ENCODE peak calls at places on chromosomes 16 and 17, in five cellular contexts. E, Z, Y, J and K are unnamed samples.

GRCh38 chr16:27817038-27817437 is 246.5 kb downstream of the GSG1L start:
- DNase-seq in Y (no peak), J (no peak), E (no peak), Z (peak), K (no peak)

GRCh38 chr17:3030096-3030495 is 33.3 kb downstream of the OR1D5 start:
- DNase-seq in E (no peak), Z (no peak), J (peak), Y (no peak), K (no peak)

GRCh38 chr17:1597861-1598342 is 30.7 kb downstream of the SLC43A2 start:
- DNase-seq in J (no peak), Z (no peak), E (no peak), Y (peak), K (no peak)

GRCh38 chr16:48353565-48354163 is 31.5 kb downstream of the SIAH1 start:
- DNase-seq in Y (peak), J (peak), Z (peak), E (peak), K (no peak)

GRCh38 chr16:27600386-27600785 is 50.4 kb downstream of the KATNIP start:
- DNase-seq in Y (no peak), Z (no peak), E (no peak), J (no peak), K (no peak)

GRCh38 chr16:53457670-53458069 is 23.4 kb downstream of the RBL2 start:
- DNase-seq in Y (no peak), J (no peak), E (no peak), Z (no peak), K (no peak)

GRCh38 chr17:67385122-67385988 is 8.3 kb downstream of the PITPNC1 start:
- DNase-seq in E (no peak), Y (no peak), J (no peak), Z (no peak), K (no peak)

GRCh38 chr17:56679767-56680422 is 86.4 kb downstream of the NOG start:
- DNase-seq in E (no peak), J (no peak), Z (no peak), Y (no peak), K (no peak)

GRCh38 chr17:1511290-1511689 is 5.1 kb downstream of the INPP5K start:
- DNase-seq in Y (no peak), Z (peak), E (no peak), J (peak), K (no peak)

GRCh38 chr17:72657467-72658317 is 434.8 kb downstream of the SLC39A11 start:
- DNase-seq in Y (no peak), E (no peak), Z (no peak), J (no peak), K (no peak)

GRCh38 chr16:70304892-70305448 is 6.0 kb downstream of the DDX19B start:
- DNase-seq in Y (no peak), J (no peak), Z (no peak), E (no peak), K (no peak)

GRCh38 chr17:13428611-13429042 is 173.1 kb downstream of the HS3ST3A1 start:
- DNase-seq in J (no peak), E (no peak), Z (no peak), Y (no peak), K (no peak)

GRCh38 chr17:48499248-48499647 is 31.6 kb downstream of the HOXB1 start:
- DNase-seq in E (no peak), J (no peak), Y (no peak), Z (no peak), K (no peak)

GRCh38 chr16:1933097-1933661 is 9.8 kb downstream of the MSRB1 start:
- DNase-seq in Y (no peak), E (no peak), Z (no peak), J (no peak), K (no peak)

GRCh38 chr17:15134363-15134762 is 130.8 kb downstream of the PMP22 start:
- DNase-seq in Y (no peak), E (no peak), J (no peak), Z (no peak), K (no peak)

GRCh38 chr17:36485805-36486203 is 677 bp upstream of the ZNHIT3 start:
- DNase-seq in Z (no peak), Y (no peak), J (no peak), E (no peak), K (no peak)

GRCh38 chr17:17435323-17435722 is 41.5 kb upstream of the MED9 start:
- DNase-seq in J (peak), Y (no peak), Z (no peak), E (no peak), K (no peak)

GRCh38 chr16:2532494-2533141 is 1.4 kb upstream of the CEMP1 start:
- DNase-seq in Z (peak), E (no peak), Y (peak), J (peak), K (peak)

GRCh38 chr17:48747445-48748363 is 19.2 kb upstream of the HOXB13 start:
- DNase-seq in Z (no peak), E (no peak), Y (no peak), J (no peak), K (no peak)

GRCh38 chr17:44664867-44665266 is 8.6 kb downstream of the MEIOC start:
- DNase-seq in E (no peak), J (no peak), Y (no peak), Z (no peak), K (no peak)

GRCh38 chr17:60720763-60721531 is 43.3 kb downstream of the BCAS3 start:
- DNase-seq in Y (no peak), Z (no peak), E (no peak), J (peak), K (no peak)

GRCh38 chr16:35184356-35184870 is 1725.0 kb downstream of the TP53TG3F start:
- DNase-seq in Y (no peak), J (no peak), Z (no peak), E (no peak), K (no peak)

GRCh38 chr16:10617662-10618420 is 37.4 kb upstream of the EMP2 start:
- DNase-seq in Y (no peak), Z (no peak), J (no peak), E (no peak), K (no peak)

GRCh38 chr17:8013731-8014557 is 11.5 kb downstream of the GUCY2D start:
- DNase-seq in Y (no peak), J (no peak), E (no peak), Z (peak), K (no peak)

GRCh38 chr16:1731073-1731472 is 25.1 kb downstream of the MAPK8IP3 start:
- DNase-seq in Y (no peak), J (no peak), Z (no peak), E (no peak), K (no peak)

DNA sequence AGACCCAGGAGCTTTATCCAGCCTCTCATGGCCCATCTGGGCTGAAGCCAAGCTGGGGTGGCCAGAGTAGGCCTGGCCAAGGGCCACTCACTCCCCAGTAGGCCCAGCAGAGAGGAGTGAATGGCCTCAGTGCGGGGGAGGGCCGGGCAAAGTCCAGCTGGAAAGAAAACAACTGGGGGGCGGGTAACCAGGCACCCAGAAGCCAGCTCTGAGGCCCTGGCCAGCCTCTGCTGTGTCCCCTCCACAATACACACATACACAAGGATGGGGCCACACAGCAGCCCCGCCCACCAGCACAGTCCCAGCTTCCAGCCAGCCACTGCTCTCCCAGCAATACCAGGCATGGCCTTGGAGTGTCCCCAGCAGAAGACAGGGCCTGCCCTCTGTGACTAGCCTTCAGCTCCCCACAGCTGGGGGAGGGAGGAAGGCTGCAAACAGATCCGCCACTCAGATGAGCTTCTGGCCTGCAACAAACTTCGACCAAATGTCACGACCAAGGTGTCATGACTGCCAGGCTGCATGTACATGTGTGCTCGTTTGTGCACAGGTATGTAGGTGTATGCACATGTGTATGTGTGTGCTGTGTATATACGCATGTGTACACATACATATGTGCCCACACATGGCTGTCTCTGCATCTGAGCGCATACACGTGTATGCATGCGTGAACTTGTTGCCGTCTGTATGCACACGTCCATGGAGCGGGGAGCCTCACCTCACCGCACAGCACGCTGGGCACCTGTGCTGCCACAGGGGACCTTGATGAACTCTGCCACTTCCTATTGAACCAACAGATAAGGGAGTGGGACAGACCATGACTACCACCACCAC is 5.0 kb downstream of the CARHSP1 start:
- DNase-seq in J (no peak), Z (no peak), E (no peak), Y (peak), K (no peak)
- TF ChIP-seq POLR2AphosphoS5 in J (no peak), Z (no peak), E (peak), Y (peak), K (no peak)

DNA sequence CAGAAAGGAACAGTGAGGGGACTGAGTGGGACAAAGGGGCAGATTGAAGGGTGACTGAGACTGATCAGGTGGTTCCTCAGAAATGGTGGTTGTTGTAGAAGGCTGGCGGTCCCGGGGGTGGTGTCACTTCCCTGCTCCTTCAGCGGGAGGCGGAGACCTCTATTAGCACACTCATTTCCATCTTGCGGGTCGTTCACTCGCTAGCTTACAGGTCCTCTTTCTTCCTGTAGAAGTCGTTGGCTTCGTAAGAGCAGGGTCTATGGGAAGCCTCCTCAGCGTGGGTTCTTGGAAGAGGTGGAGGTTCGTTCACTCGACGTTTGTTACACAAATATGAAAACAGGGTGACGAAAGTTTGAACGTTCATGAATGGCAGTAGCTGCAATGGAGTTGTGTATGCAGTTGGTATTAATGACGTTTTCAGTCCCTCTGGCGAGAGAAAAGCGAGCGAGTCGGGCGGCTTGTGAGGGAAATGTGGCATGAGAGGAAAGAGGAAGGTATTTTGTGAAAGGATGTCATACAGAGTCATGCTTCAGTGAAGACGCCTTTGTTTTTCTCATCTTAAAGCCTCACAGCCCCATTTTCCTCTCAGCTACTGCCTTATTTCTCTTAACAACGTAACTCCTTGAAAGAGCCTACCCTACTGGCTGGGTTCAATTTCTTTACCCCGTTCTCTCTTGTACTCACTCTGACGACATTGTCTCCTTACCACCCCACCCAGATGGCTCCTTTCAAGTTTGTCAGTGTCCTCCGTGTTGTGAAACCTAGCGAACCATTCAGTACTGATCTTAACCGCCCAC is 667 bp downstream of the EFCAB13 start:
- DNase-seq in Y (peak), J (peak), E (no peak), Z (peak), K (peak)
- TF ChIP-seq POLR2A in Y (no peak), J (peak), E (no peak), Z (no peak), K (no peak)

GRCh38 chr17:6443692-6444572 is at the start of gene PIMREG:
- DNase-seq in Z (peak), E (peak), J (peak), Y (peak), K (peak)
- TF ChIP-seq CTCF in Z (no peak), E (peak), J (no peak), Y (no peak), K (no peak)

GRCh38 chr17:75695830-75696271 is 25.4 kb upstream of the ITGB4 start:
- DNase-seq in Z (peak), E (no peak), J (no peak), Y (peak), K (peak)

GRCh38 chr17:75695141-75695829 is 26.0 kb upstream of the ITGB4 start:
- DNase-seq in E (no peak), Y (no peak), Z (no peak), J (no peak), K (no peak)

GRCh38 chr17:75693500-75694481 is 26.7 kb downstream of the SAP30BP start:
- DNase-seq in E (no peak), J (peak), Y (no peak), Z (peak), K (peak)

GRCh38 chr17:75692976-75693375 is 25.8 kb downstream of the SAP30BP start:
- DNase-seq in Z (peak), J (no peak), E (no peak), Y (no peak), K (no peak)

DNA sequence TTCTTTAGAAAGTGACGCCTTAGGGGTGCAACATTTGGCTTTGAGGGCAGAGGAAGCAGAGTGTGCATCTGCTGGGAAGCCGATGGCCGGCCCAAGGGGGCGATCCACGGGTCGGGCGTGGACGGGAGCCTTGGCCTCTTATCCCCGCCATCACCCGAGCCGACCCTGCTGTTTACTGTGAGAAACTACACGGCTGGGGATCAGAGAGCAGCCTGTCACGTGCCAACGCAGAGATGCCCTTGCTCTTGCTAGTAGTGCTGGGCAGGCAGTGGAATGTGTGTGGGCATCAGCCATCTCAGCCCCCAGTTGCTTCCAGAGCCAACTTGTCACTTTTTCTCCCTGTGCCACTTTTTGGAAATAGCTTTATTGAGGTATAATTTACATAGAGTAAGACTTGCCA is 26.7 kb upstream of the ITGB4 start:
- DNase-seq in J (no peak), Y (no peak), E (no peak), Z (peak), K (peak)
- TF ChIP-seq POLR2AphosphoS5 in J (no peak), Y (no peak), E (no peak), Z (peak), K (no peak)

GRCh38 chr17:82373731-82374625 is 2.4 kb downstream of the UTS2R start:
- DNase-seq in Z (no peak), J (no peak), E (no peak), Y (no peak), K (no peak)

GRCh38 chr17:82375359-82376041 is 3.9 kb downstream of the UTS2R start:
- DNase-seq in J (no peak), E (no peak), Y (no peak), Z (no peak), K (no peak)

GRCh38 chr17:82374626-82375331 is 3.2 kb downstream of the UTS2R start:
- DNase-seq in J (no peak), Y (no peak), Z (no peak), E (no peak), K (no peak)

GRCh38 chr17:82377924-82378740 is 6.6 kb downstream of the UTS2R start:
- DNase-seq in E (no peak), J (no peak), Y (no peak), Z (no peak), K (no peak)

GRCh38 chr17:82376042-82376730 is 4.6 kb downstream of the UTS2R start:
- DNase-seq in J (no peak), E (no peak), Y (no peak), Z (no peak), K (no peak)
- TF ChIP-seq POLR2A in J (no peak), E (no peak), Y (no peak), Z (no peak), K (no peak)

GRCh38 chr16:54939537-54940278 is 9.0 kb downstream of the IRX5 start:
- DNase-seq in Y (no peak), E (no peak), Z (no peak), J (no peak), K (peak)

GRCh38 chr16:54938351-54939346 is 8.0 kb downstream of the IRX5 start:
- DNase-seq in E (no peak), Y (no peak), Z (no peak), J (peak), K (no peak)

GRCh38 chr16:54936086-54936978 is 5.7 kb downstream of the IRX5 start:
- DNase-seq in Z (no peak), Y (no peak), J (peak), E (no peak), K (no peak)

GRCh38 chr16:54936979-54937672 is 6.5 kb downstream of the IRX5 start:
- DNase-seq in J (peak), Y (no peak), Z (no peak), E (no peak), K (peak)

DNA sequence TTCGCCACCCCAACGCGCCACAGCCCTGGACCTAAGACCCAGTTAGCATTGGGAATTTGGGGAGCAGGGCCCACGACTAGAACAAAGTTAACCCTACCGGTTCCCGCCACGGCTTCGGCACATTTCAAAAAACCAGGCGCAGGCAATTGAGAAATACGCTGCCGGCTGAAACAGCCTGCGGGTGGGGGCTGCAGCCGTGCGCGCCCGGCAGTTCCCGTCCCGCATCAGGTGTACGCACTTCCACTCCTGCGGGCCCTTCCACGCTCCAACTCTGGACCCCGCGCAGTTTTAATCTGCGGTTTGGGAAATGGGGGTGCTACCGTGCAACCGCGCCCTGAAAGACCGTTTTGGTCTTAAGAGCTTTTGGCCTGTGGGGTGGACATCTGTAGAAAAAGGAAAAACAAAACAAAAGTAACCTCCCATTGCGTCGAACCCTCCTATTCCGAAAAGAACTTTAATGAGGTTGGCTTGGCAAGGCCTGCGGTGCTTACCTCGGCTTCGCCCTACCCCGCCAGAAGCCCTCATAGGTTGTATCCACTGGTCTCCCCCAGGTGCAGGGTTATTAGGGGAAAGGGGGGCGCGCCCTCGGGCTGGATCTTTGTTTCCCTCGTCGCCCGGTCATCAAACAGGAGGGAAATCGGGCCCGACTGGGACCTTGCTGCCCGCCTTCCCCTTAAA is 7.1 kb downstream of the IRX5 start:
- DNase-seq in Z (no peak), Y (no peak), E (no peak), J (peak), K (no peak)
- TF ChIP-seq CTCF in Z (no peak), Y (no peak), E (no peak), J (no peak), K (peak)

DNA sequence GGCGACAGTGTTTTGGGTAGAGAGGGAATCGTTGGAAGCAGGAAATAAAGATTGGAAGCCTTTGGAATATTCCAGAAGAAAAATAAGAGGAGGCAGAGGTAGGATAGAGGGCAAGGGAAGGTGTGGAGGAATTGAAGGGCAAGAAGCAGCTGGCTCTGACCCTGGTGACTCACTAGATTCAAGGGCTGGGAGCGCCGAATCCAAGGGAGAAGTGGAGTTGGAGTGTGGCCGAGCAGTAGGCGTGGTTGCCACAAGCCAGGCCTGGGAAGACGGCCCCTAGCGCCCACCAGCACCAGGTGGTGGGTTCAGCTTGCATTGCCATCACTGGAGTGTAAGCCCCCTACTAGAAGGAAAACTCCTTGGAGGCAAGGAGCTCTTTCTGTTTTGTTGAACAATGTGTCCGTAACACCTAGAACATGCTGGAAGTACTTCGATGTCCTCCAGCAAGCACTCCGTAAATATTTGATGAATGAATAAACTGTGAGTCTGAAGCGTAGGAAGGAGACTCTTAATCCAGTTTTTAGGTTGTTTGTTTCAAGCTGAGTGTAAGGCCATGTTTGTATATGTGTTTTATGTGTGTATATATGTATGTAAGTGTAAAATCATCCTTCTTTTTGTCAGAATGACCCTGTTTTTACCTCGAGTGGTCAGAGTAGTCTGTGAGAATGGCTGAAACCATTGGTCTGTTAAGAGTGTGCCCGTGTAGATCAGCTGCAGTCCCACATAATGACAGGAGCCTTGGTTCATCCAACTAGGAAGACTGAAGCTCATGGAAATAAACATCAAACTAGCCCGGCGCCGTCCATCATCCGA is 139.5 kb downstream of the CMIP start:
- DNase-seq in Y (peak), J (no peak), Z (no peak), E (no peak), K (no peak)
- TF ChIP-seq POLR2AphosphoS5 in Y (peak), J (no peak), Z (no peak), E (no peak), K (no peak)

GRCh38 chr16:30445408-30446202 is at the start of gene SEPHS2:
- DNase-seq in Z (peak), Y (peak), J (peak), E (peak), K (peak)
- TF ChIP-seq POLR2A in Z (peak), Y (peak), J (peak), E (peak), K (peak)